ENCODE peak calls at places on chromosome X, in four cellular contexts. D is tibial artery, J is lower lobe of right lung, C is D341Med. Q is an unnamed sample.

GRCh38 chrX:16870095-16870860 is at the start of gene RBBP7:
- DNase-seq in D (peak), C (peak), J (peak), Q (peak)

GRCh38 chrX:1537031-1537715 is at the start of gene P2RY8:
- DNase-seq in J (peak), C (no peak), D (peak), Q (peak)

GRCh38 chrX:150514462-150514861 is 54.0 kb upstream of the MTM1 start:
- DNase-seq in C (no peak), D (no peak), J (no peak), Q (no peak)

GRCh38 chrX:13747836-13748235 is 13.3 kb downstream of the OFD1 start:
- DNase-seq in J (no peak), D (no peak), C (no peak), Q (no peak)

GRCh38 chrX:120604359-120604782 is 470 bp downstream of the MCTS1 start:
- DNase-seq in D (no peak), J (no peak), C (peak), Q (no peak)

GRCh38 chrX:26822448-26822847 is 606.5 kb downstream of the MAGEB5 start:
- DNase-seq in D (no peak), C (no peak), J (no peak), Q (no peak)

GRCh38 chrX:71910526-71911022 is at the start of gene NHSL2:
- DNase-seq in C (peak), D (peak), J (peak), Q (peak)

GRCh38 chrX:20527458-20528099 is 260.9 kb upstream of the RPS6KA3 start:
- DNase-seq in C (peak), D (no peak), J (no peak), Q (peak)

GRCh38 chrX:7272301-7272700 is 124.3 kb upstream of the PUDP start:
- DNase-seq in J (no peak), C (no peak), D (no peak), Q (no peak)

GRCh38 chrX:74049126-74049525 is 254.9 kb upstream of the ZCCHC13 start:
- DNase-seq in C (no peak), J (no peak), D (no peak), Q (no peak)

GRCh38 chrX:22203186-22203585 is 69.5 kb upstream of the CBLL2 start:
- DNase-seq in C (peak), D (no peak), J (no peak), Q (no peak)

GRCh38 chrX:74232859-74233258 is 71.1 kb upstream of the ZCCHC13 start:
- DNase-seq in C (no peak), J (no peak), D (no peak), Q (no peak)

GRCh38 chrX:10077425-10078188 is 79.2 kb upstream of the CLCN4 start:
- DNase-seq in D (no peak), J (no peak), C (no peak), Q (no peak)